ENCODE peak calls at places on chromosomes 13 and 19, in six cellular contexts. X is A549, G is HCT116, P is heart left ventricle, T is transverse colon, B is esophagus squamous epithelium. Z is an unnamed sample.

GRCh38 chr13:27271572-27272096 is 1.0 kb downstream of the RASL11A start:
- DNase-seq in X (no peak), G (no peak), P (no peak), T (no peak), B (no peak), Z (no peak)

GRCh38 chr19:20923077-20923871 is at the start of gene ZNF85:
- DNase-seq in X (peak), G (peak), P (peak), T (peak), B (peak), Z (peak)

GRCh38 chr19:29467824-29468401 is 57.9 kb upstream of the VSTM2B start:
- DNase-seq in X (peak), G (peak), P (no peak), T (no peak), B (no peak), Z (peak)

GRCh38 chr13:108322206-108322824 is 52.8 kb downstream of the TNFSF13B start:
- DNase-seq in X (peak), G (peak), P (no peak), T (no peak), B (no peak), Z (peak)

GRCh38 chr13:30880756-30881155 is 25.3 kb upstream of the MEDAG start:
- DNase-seq in X (peak), G (no peak), P (no peak), T (no peak), B (no peak), Z (no peak)

GRCh38 chr13:68128297-68128915 is 898.3 kb upstream of the PCDH9 start:
- DNase-seq in X (no peak), G (no peak), P (no peak), T (no peak), B (no peak), Z (no peak)

GRCh38 chr13:24119593-24120508 is 40.7 kb upstream of the SPATA13 start:
- DNase-seq in X (no peak), G (no peak), P (no peak), T (no peak), B (no peak), Z (no peak)

GRCh38 chr13:114320065-114320464 is 5.8 kb downstream of the CHAMP1 start:
- DNase-seq in X (no peak), G (no peak), P (no peak), T (no peak), B (no peak), Z (peak)

GRCh38 chr13:78660130-78660857 is 1.3 kb upstream of the OBI1 start:
- DNase-seq in X (peak), G (no peak), P (no peak), T (peak), B (no peak), Z (peak)

GRCh38 chr19:51926784-51927741 is at the start of gene ZNF613:
- DNase-seq in X (peak), G (peak), P (peak), T (peak), B (peak), Z (peak)

GRCh38 chr19:44071824-44072542 is at the start of gene ZNF284:
- DNase-seq in X (peak), G (no peak), P (peak), T (peak), B (peak), Z (peak)

GRCh38 chr19:58570770-58571574 is 2.2 kb downstream of the MZF1 start:
- DNase-seq in X (no peak), G (no peak), P (peak), T (peak), B (no peak), Z (no peak)
- TF ChIP-seq POLR2A in X (no peak), G (no peak), P (no peak), T (no peak), B (no peak), Z (no peak)

DNA sequence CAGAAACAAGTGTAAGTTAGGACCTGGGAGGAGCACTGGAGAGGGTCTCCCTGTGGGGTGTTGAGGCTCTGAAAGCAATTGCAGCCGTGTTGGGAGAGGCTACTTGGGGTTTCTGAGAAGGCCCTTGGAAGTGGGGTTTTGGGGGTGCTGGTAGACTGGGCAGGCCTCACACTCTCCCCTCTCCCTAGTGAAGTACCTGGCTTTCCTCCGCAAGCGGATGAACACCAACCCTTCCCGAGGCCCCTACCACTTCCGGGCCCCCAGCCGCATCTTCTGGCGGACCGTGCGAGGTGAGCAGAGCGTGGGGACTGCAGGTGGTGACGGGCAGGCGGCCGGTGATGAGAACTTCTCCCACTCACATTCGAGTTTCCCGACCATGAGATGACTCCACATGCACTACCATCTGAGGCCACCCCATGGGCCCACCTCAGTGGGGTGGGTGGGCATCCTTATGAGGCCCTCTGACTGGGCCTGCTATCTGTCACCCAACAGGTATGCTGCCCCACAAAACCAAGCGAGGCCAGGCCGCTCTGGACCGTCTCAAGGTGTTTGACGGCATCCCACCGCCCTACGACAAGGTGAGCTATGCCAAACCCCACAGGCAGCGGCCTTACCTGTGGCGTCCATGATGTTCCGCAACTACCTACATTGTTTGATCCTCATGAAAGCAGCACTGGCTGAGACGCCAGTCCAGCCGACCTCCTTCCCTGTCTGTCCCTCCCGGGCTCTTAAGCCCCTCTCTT is 3.0 kb downstream of the RPL13A start:
- DNase-seq in X (no peak), G (no peak), P (no peak), T (no peak), B (no peak), Z (no peak)
- TF ChIP-seq POLR2A in X (no peak), G (no peak), P (no peak), T (no peak), B (no peak), Z (no peak)

DNA sequence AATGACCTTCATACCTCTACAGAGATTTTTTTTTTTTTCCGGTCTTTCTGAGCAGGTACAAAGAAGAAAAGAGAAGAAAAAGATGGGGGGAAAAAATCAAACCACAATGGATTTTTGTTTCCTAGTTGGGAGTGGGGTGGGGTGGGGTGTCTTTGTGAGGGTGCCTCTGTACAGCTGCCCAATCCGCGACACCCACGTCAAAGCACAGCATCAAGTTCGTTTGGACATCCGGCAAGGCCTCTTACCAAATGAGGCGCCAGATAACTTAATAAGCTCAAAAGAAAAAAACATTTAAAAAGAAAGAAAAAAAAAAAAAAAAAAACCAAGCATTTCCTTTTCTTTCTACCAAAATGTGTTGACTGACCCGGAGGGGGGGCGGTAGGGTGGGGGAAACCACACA is 70.3 kb upstream of the NFIC start:
- DNase-seq in X (no peak), G (no peak), P (no peak), T (no peak), B (no peak), Z (no peak)
- TF ChIP-seq POLR2A in X (no peak), G (no peak), P (no peak), T (no peak), B (no peak), Z (no peak)

DNA sequence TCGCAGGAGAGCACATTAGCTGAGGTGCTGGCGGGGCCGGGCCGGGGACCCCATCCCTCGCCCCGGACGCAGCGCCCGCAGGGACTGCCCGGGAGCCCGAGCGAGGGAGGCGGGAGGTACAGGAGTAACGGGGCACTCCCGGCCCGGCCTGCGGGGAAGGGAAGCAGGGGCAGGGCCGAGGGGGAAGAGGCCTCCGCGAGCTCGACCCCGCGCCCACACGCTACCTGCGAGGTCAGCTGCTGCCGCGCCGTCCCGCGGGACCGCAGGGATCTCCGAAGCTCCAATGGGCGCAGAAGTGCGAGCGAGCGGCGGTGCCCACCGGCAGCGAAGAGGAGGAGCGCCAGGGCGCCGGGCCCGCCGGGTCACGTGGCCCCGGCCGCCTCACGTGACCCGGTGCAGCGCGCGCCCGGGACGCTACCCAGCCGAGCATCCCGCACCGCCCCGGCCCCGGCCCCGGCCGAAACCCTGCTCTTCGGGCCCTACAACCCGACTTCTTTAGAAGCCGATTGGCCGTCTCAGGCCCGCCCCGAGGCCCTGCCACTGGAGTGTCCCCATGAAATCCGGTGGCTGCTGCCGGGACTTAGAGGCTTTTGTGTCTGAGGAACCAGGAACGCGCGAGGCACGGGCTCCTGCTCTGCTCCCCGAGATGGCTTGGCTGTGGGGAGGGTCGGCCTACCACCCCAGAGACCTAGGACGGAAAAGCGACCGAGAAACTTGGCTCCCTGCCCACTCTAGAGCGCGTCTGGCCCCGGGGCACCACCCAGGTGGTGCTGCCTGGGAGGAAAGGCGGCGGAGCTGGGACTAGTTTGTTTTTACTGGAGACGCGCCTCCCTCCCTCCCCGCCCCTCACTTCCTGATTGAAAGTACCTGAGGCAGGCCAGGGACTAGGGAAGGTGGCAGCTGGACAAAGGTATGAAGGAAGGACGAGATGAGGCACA is at the start of gene RCBTB1:
- DNase-seq in X (peak), G (peak), P (peak), T (peak), B (no peak), Z (peak)
- TF ChIP-seq POLR2A in X (peak), G (no peak), P (peak), T (peak), B (no peak), Z (peak)

GRCh38 chr19:40599331-40600085 is 1.7 kb upstream of the LTBP4 start:
- DNase-seq in X (no peak), G (no peak), P (no peak), T (no peak), B (no peak), Z (peak)

GRCh38 chr19:40600086-40600917 is 867 bp upstream of the LTBP4 start:
- DNase-seq in X (no peak), G (no peak), P (peak), T (no peak), B (no peak), Z (peak)

GRCh38 chr19:40603071-40603718 is 2.0 kb downstream of the LTBP4 start:
- DNase-seq in X (peak), G (no peak), P (no peak), T (no peak), B (no peak), Z (peak)

GRCh38 chr19:40598918-40599307 is 2.3 kb upstream of the LTBP4 start:
- DNase-seq in X (no peak), G (no peak), P (no peak), T (no peak), B (no peak), Z (no peak)

DNA sequence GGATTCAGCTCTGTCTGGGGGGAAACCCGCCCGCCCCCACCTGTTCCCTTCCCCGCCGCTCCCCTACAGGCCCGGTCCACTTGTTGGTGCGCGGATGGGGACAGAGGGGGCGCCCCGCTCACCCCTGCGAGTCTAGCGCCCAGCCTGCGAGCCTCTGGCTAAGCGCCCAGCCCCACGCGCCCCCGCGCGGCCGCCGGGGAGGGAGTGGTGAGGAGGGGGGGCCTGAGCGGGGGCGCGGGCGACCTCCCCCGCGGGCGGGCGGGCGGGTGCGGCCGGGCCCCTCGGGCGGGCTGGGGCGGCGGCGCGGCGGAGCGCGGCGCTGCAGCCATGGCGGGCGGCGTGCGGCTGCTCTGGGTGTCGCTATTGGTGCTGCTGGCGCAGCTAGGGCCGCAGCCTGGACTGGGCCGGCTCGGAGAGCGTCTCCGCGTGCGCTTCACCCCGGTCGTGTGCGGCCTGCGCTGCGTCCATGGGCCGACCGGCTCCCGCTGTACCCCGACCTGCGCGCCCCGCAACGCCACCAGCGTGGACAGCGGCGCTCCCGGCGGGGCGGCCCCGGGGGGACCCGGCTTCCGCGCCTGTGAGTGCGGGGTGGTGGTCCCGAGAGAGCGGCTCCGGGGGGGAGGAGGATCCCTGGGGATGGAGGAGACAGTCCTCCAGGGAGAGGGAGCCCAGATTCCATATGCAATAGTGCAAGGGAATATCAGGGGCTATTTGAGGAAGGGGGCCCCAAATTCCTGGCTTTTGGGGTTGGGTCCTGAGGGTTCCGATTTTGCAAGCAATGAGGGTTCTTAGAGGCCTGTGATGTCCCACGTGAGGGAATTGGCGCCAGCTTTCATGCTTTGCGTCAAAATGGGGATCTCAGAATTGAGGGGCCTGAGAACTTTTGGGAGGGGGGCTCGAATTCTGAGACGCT is at the start of gene LTBP4:
- DNase-seq in X (no peak), G (no peak), P (peak), T (peak), B (no peak), Z (peak)
- TF ChIP-seq POLR2A in X (no peak), G (no peak), P (no peak), T (no peak), B (no peak), Z (no peak)

GRCh38 chr13:50448535-50448981 is 394.9 kb downstream of the DLEU7 start:
- DNase-seq in X (no peak), G (no peak), P (no peak), T (no peak), B (no peak), Z (no peak)
- TF ChIP-seq POLR2A in X (no peak), G (no peak), P (no peak), T (no peak), B (no peak), Z (no peak)

GRCh38 chr19:13164370-13165090 is 14.3 kb downstream of the IER2 start:
- DNase-seq in X (peak), G (no peak), P (peak), T (peak), B (no peak), Z (no peak)

GRCh38 chr19:13163609-13164364 is 13.6 kb downstream of the IER2 start:
- DNase-seq in X (peak), G (no peak), P (peak), T (peak), B (no peak), Z (peak)

GRCh38 chr19:13165091-13165997 is 15.1 kb downstream of the IER2 start:
- DNase-seq in X (peak), G (no peak), P (no peak), T (no peak), B (no peak), Z (no peak)

GRCh38 chr19:13160557-13160956 is 10.3 kb downstream of the IER2 start:
- DNase-seq in X (peak), G (no peak), P (no peak), T (no peak), B (no peak), Z (no peak)

DNA sequence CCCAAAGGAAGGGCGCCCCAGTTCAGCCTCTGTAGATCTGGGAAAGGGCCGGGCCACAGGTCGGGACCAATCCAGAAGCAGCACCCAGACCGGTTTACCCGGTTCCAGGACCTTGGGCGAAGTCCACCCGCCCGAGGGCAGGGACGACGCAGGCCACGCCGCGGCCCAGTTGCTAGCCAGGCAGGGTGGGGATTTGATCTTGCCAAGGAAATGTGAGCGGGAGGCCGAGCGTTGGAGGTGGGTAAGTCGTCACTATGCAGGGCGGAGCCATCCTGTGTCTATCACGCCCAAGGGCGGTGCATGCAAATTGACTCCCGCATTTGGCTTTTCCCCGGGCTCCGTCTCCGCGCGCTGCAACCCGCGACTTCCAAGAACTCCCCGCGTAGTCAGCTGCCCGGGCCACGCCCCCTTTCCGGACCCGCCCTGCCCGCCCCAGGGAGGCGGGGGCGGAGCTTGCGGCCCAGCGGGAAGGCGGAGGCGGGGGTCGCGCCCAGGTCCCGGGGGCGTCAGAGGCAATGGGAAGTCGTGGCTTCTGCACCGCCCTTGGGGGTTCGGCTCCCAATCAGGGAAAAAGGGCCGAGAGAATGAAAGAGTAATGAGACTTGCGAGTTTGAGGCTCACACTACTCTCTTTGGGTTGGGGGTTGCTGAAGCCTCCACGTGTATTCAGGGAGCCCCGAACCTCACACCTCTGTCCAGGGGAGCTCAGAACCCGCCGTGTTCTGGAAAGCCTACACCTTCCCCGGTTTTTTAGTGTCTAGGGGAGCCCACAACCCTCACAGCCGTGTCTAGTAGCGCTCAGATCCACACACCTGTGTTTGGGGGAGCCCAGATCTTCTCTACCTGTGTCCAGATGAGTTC is 12.8 kb downstream of the IER2 start:
- DNase-seq in X (peak), G (peak), P (peak), T (peak), B (peak), Z (peak)
- TF ChIP-seq POLR2A in X (peak), G (peak), P (peak), T (peak), B (no peak), Z (peak)

DNA sequence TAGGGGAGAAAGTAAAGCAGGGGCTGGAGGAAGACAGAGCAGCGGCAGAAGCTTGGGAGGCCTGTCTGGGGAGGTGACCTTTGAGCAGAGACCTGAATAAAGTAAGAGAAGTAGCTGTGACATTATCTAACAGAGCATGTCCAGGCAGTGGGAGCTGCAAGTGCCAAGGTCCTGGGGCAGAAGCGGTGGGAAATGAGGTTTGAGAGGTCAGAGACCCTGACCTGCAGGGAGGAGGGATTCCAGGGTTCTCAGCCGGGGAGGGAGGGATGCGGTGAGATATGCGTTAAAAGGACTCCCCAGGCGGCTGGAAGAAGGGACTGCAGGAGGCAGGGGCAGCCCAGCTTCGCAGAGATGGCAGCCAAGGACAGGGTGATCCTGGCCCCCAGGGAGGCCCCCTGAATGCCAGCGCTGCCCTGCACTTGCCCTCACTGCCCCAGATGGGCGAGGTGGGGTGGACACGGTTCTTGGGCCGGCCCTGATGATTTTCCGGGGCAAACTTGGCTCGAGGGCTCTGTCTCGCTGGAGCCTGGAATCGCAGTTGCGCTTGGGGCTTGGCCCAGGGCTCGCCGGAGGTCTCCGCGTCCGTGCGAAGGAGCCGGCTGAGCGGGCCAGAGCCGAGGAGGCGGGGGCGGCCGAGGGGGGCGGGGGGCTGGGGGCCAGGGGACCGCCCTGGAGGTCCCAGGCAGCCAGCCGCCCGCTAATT is 3.2 kb downstream of the CRLF1 start:
- DNase-seq in X (peak), G (no peak), P (no peak), T (no peak), B (no peak), Z (no peak)
- TF ChIP-seq POLR2A in X (no peak), G (no peak), P (no peak), T (no peak), B (no peak), Z (no peak)

Z was measured in erythroblast.